ENCODE peak calls at places on chromosome 19, in four cellular contexts. T, E, L and B are unnamed samples.
A peak's percentile ranks its signal among the peaks of the same experiment; 100 is the strongest.

GRCh38 chr19:13033819-13034611 is 38.7 kb downstream of the NFIX start:
- DNase-seq in L (no peak), T (peak; percentile 79), E (peak; percentile 85), B (peak; percentile 79)

GRCh38 chr19:46303702-46304397 is 7.0 kb downstream of the HIF3A start:
- DNase-seq in E (peak; percentile 78), T (peak; percentile 48), L (no peak), B (peak; percentile 90)

GRCh38 chr19:1429750-1430149 is 8.4 kb upstream of the RPS15 start:
- DNase-seq in L (no peak), E (peak; percentile 63), T (no peak), B (no peak)

GRCh38 chr19:14731200-14731599 is 41.4 kb downstream of the ZNF333 start:
- DNase-seq in E (no peak), L (no peak), T (no peak), B (no peak)

GRCh38 chr19:2550431-2551171 is 74.7 kb downstream of the GADD45B start:
- DNase-seq in L (no peak), E (peak; percentile 40), T (peak; percentile 36), B (peak; percentile 39)

GRCh38 chr19:54470991-54471782 is 1.9 kb downstream of the CDC42EP5 start:
- DNase-seq in E (peak; percentile 66), T (no peak), L (no peak), B (peak; percentile 50)

GRCh38 chr19:14369399-14370168 is 11.7 kb upstream of the ADGRE5 start:
- DNase-seq in T (no peak), L (no peak), E (peak; percentile 50), B (no peak)

GRCh38 chr19:10922638-10923014 is 5.8 kb downstream of the YIPF2 start:
- DNase-seq in E (no peak), T (no peak), L (no peak), B (no peak)

GRCh38 chr19:3565177-3565576 is 7.6 kb upstream of the HMG20B start:
- DNase-seq in E (no peak), L (no peak), T (no peak), B (no peak)

GRCh38 chr19:48170817-48171347 is 402 bp downstream of the ZSWIM9 start:
- DNase-seq in E (no peak), T (no peak), L (no peak), B (no peak)

GRCh38 chr19:53010494-53010893 is 3.2 kb upstream of the ERVV-1 start:
- DNase-seq in E (no peak), T (no peak), L (no peak), B (no peak)

GRCh38 chr19:12464769-12465725 is 19.6 kb downstream of the ZNF709 start:
- DNase-seq in T (no peak), L (no peak), E (no peak), B (no peak)

GRCh38 chr19:57123882-57124281 is 4.1 kb downstream of the USP29 start:
- DNase-seq in E (no peak), L (no peak), T (no peak), B (no peak)

GRCh38 chr19:46868444-46868843 is 7.6 kb downstream of the ARHGAP35 start:
- DNase-seq in L (no peak), T (no peak), E (no peak), B (no peak)

GRCh38 chr19:5578094-5578846 is 10.5 kb upstream of the TINCR start:
- DNase-seq in L (no peak), T (peak; percentile 84), E (peak; percentile 50), B (peak; percentile 79)

GRCh38 chr19:2495651-2496316 is 19.9 kb downstream of the GADD45B start:
- DNase-seq in T (no peak), E (peak; percentile 77), L (no peak), B (no peak)

GRCh38 chr19:53809518-53810186 is 14.5 kb downstream of the NLRP12 start:
- DNase-seq in T (peak; percentile 32), E (no peak), L (no peak), B (no peak)

GRCh38 chr19:29860492-29860891 is 48.7 kb downstream of the CCNE1 start:
- DNase-seq in E (no peak), T (no peak), L (no peak), B (no peak)

GRCh38 chr19:44847144-44848035 is 1.3 kb downstream of the NECTIN2 start:
- DNase-seq in T (peak; percentile 32), L (no peak), E (peak; percentile 85), B (peak; percentile 85)

GRCh38 chr19:18995804-18996241 is 37.5 kb downstream of the SUGP2 start:
- DNase-seq in L (no peak), E (peak; percentile 28), T (peak; percentile 71), B (peak; percentile 60)

GRCh38 chr19:48963371-48964204 is 1.5 kb upstream of the FTL start:
- DNase-seq in E (peak; percentile 82), T (peak; percentile 56), L (no peak), B (peak; percentile 83)

GRCh38 chr19:28472111-28472510 is 740.8 kb downstream of the UQCRFS1 start:
- DNase-seq in E (no peak), L (no peak), T (no peak), B (no peak)

GRCh38 chr19:42069619-42070293 is at the start of gene GRIK5:
- DNase-seq in E (no peak), L (no peak), T (peak; percentile 39), B (no peak)

GRCh38 chr19:48258350-48258749 is 2.6 kb upstream of the CARD8 start:
- DNase-seq in T (no peak), E (no peak), L (no peak), B (no peak)

GRCh38 chr19:12052571-12053169 is at the start of gene ZNF878:
- DNase-seq in T (peak; percentile 97), L (peak; percentile 95), E (peak; percentile 91), B (peak; percentile 93)

GRCh38 chr19:46076031-46076880 is 35.5 kb upstream of the IGFL4 start:
- DNase-seq in L (no peak), T (no peak), E (no peak), B (no peak)

GRCh38 chr19:2084993-2085720 is 11.0 kb downstream of the MOB3A start:
- DNase-seq in L (no peak), E (peak; percentile 64), T (no peak), B (peak; percentile 91)

GRCh38 chr19:57615346-57615745 is 1.3 kb downstream of the ZNF134 start:
- DNase-seq in L (no peak), T (no peak), E (no peak), B (no peak)

GRCh38 chr19:54418030-54418929 is 3.0 kb downstream of the TTYH1 start:
- DNase-seq in L (no peak), T (no peak), E (no peak), B (no peak)

GRCh38 chr19:19385900-19386339 is 19.6 kb upstream of the GATAD2A start:
- DNase-seq in L (no peak), E (peak; percentile 31), T (no peak), B (peak; percentile 76)

GRCh38 chr19:51179297-51179696 is 37.2 kb downstream of the SIGLEC7 start:
- DNase-seq in T (no peak), E (no peak), L (no peak), B (no peak)

GRCh38 chr19:13839938-13840750 is 36.8 kb upstream of the NANOS3 start:
- DNase-seq in T (peak; percentile 75), E (no peak), L (no peak), B (peak; percentile 81)

GRCh38 chr19:43467730-43468129 is 2.3 kb upstream of the LYPD3 start:
- DNase-seq in E (no peak), T (no peak), L (no peak), B (no peak)

GRCh38 chr19:17627921-17628320 is 60.2 kb downstream of the UNC13A start:
- DNase-seq in T (no peak), E (no peak), L (no peak), B (peak; percentile 18)

DNA sequence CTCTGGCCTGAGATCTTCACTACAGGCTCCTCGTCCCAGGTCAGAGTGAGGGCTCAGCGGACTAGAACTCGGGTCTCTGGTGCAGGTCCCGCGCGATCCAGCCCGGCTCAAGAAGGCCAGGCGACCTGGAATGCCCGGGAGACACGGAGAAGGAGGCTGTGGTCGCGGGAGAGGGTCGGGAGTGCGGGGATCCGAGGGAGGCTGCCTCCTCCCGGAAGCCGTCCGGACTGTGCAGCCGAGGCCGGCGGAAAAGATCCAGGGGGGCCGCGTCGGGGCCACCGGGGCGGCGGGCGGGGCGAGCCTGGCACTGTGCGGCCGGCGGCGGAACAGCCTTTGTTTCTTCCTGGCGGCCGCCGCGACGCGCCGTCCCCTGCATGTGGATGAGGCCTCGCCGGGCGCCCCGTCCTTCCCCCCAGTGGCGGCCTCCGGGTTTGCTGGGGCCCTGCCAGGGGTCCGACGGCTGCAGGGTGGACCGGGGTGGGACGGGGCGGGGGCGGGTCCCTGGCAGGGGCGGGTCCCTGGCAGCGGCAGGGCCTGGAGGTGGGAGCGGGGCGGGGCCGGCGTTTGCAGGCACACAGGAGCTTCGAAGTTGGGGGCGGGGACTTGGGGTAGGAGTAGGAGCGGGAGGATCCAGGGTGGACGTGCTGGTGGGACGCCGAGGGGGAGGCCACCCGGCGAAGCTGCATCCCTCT is 1.0 kb upstream of the SLC7A10 start:
- DNase-seq in T (peak; percentile 18), E (no peak), L (no peak), B (peak; percentile 79)
- H3K4me3 ChIP-seq in T (no peak overlapping the region), E (no peak overlapping the region), L (peak overlapping the region; percentile 27), B (peak overlapping the region; percentile 45)

GRCh38 chr19:16384688-16385087 is 60.1 kb downstream of the KLF2 start:
- DNase-seq in L (no peak), E (no peak), T (no peak), B (no peak)

GRCh38 chr19:16382775-16383543 is 58.3 kb downstream of the KLF2 start:
- DNase-seq in E (peak; percentile 94), L (peak; percentile 94), T (peak; percentile 77), B (peak; percentile 85)

GRCh38 chr19:16385296-16385695 is 60.7 kb downstream of the KLF2 start:
- DNase-seq in L (no peak), E (no peak), T (no peak), B (no peak)

GRCh38 chr19:16381756-16382401 is 57.3 kb downstream of the KLF2 start:
- DNase-seq in T (no peak), E (peak; percentile 93), L (peak; percentile 96), B (no peak)

GRCh38 chr19:16383584-16384161 is 59.0 kb downstream of the KLF2 start:
- DNase-seq in L (no peak), E (no peak), T (no peak), B (no peak)
- TF ChIP-seq CTCF in L (no peak), E (peak; percentile 7), T (no peak), B (no peak)

GRCh38 chr19:39388657-39389056 is 2.2 kb downstream of the PAF1 start:
- DNase-seq in E (no peak), T (no peak), L (no peak), B (no peak)

GRCh38 chr19:39382991-39383828 is 7.7 kb downstream of the PAF1 start:
- DNase-seq in T (no peak), L (no peak), E (no peak), B (no peak)

GRCh38 chr19:39386557-39386956 is 4.3 kb downstream of the PAF1 start:
- DNase-seq in L (no peak), E (no peak), T (no peak), B (no peak)

GRCh38 chr19:39384839-39385568 is 5.9 kb downstream of the PAF1 start:
- DNase-seq in E (no peak), L (no peak), T (no peak), B (no peak)

GRCh38 chr19:39385629-39386411 is 5.1 kb downstream of the PAF1 start:
- DNase-seq in T (no peak), E (no peak), L (no peak), B (no peak)
- H3K36me3 ChIP-seq in T (peaks cover 45% of the 10 kb centered on the region), E (peaks cover 90% of the 10 kb centered on the region), L (peaks cover 85% of the 10 kb centered on the region), B (peaks cover 90% of the 10 kb centered on the region)

GRCh38 chr19:8366121-8366581 is 2.2 kb downstream of the ANGPTL4 start:
- DNase-seq in E (no peak), L (no peak), T (no peak), B (peak; percentile 36)
- H3K4me3 ChIP-seq in E (no peak overlapping the region), L (no peak overlapping the region), T (no peak overlapping the region), B (no peak overlapping the region)

GRCh38 chr19:41030651-41031050 is 39.6 kb downstream of the CYP2B6 start:
- DNase-seq in E (no peak), T (no peak), L (no peak), B (no peak)
- TF ChIP-seq CTCF in E (no peak), T (no peak), L (no peak), B (no peak)